ENCODE peak calls at places on chromosomes 7 and 10, in six cellular contexts. D, O, U, I, K and E are unnamed samples.

GRCh38 chr10:63348210-63348850 is 117.4 kb downstream of the JMJD1C start:
- DNase-seq in I (no peak), K (no peak), D (no peak), O (no peak), U (no peak), E (no peak)

GRCh38 chr10:108515821-108516220 is 1351.3 kb upstream of the SORCS1 start:
- DNase-seq in U (no peak), O (no peak), D (no peak), I (no peak), K (no peak), E (no peak)

GRCh38 chr10:3806603-3807002 is 21.6 kb upstream of the KLF6 start:
- DNase-seq in D (no peak), I (no peak), O (peak), U (no peak), K (peak), E (no peak)

GRCh38 chr7:945556-946255 is 8.8 kb downstream of the ADAP1 start:
- DNase-seq in O (no peak), D (no peak), I (peak), K (no peak), U (no peak), E (no peak)

GRCh38 chr10:1323951-1324350 is 267.8 kb downstream of the WDR37 start:
- DNase-seq in D (no peak), K (no peak), I (no peak), U (no peak), O (no peak), E (no peak)

GRCh38 chr7:87028636-87029035 is 30.8 kb downstream of the ELAPOR2 start:
- DNase-seq in I (no peak), O (no peak), D (no peak), K (no peak), U (no peak), E (peak)

GRCh38 chr10:70540089-70540788 is 61.7 kb downstream of the PALD1 start:
- DNase-seq in I (no peak), D (peak), O (peak), U (no peak), K (no peak), E (no peak)

GRCh38 chr7:16993543-16993942 is 111.8 kb upstream of the AGR3 start:
- DNase-seq in D (no peak), K (no peak), I (no peak), U (no peak), O (no peak), E (no peak)

GRCh38 chr7:119472398-119473038 is 800.5 kb upstream of the KCND2 start:
- DNase-seq in O (no peak), I (no peak), D (no peak), K (peak), U (no peak), E (no peak)